ENCODE peak calls at places on chromosomes 7 and 10, in four cellular contexts. K is caudate nucleus, G is WTC11, M is mammary epithelial cell. L is an unnamed sample.

GRCh38 chr7:15558747-15559146 is 3.1 kb downstream of the AGMO start:
- DNase-seq in M (no peak), K (no peak), G (no peak), L (no peak)

GRCh38 chr10:125203186-125203800 is 42.9 kb upstream of the CTBP2 start:
- DNase-seq in M (no peak), K (no peak), G (no peak), L (no peak)

GRCh38 chr7:134693256-134693655 is 46.6 kb downstream of the BPGM start:
- DNase-seq in K (no peak), G (no peak), M (peak; percentile 94), L (peak; percentile 82)

GRCh38 chr10:124587811-124588211 is 126.2 kb downstream of the LHPP start:
- DNase-seq in K (no peak), M (no peak), G (no peak), L (no peak)

GRCh38 chr7:91573405-91573804 is 307.1 kb downstream of the MTERF1 start:
- DNase-seq in G (no peak), M (no peak), K (no peak), L (no peak)

GRCh38 chr7:24965831-24966708 is 13.9 kb downstream of the OSBPL3 start:
- DNase-seq in G (no peak), K (no peak), M (peak; percentile 76), L (no peak)

GRCh38 chr7:124840435-124840834 is 74.8 kb upstream of the GPR37 start:
- DNase-seq in G (no peak), M (no peak), K (no peak), L (peak; percentile 2)

GRCh38 chr7:81802251-81802650 is 32.4 kb upstream of the HGF start:
- DNase-seq in M (no peak), G (no peak), K (no peak), L (no peak)

L was measured in MCF 10A.